ENCODE peak calls at places on chromosome 2, in ten cellular contexts. Z is ELF-1; N is heart right ventricle; B is NCI-H510A; F is T-helper 2 cell; L is Caki2; D is GM23248; G is activated CD8-positive, alpha-beta memory T cell treated with anti-CD3 and anti-CD28 coated beads, Interleukin-2, amount 50 U/mL, for 4 hours; W is HCT116; X is T-helper 9 cell. O is an unnamed sample.

GRCh38 chr2:54666131-54666637 is 57.3 kb upstream of the EML6 start:
- DNase-seq in Z (no peak), N (no peak), B (no peak), F (no peak), L (no peak), D (peak; percentile 90), G (no peak), W (no peak), X (no peak), O (no peak)

GRCh38 chr2:217643814-217644301 is 358.9 kb downstream of the TNS1 start:
- DNase-seq in Z (peak; percentile 59), N (no peak), B (no peak), F (no peak), L (no peak), D (no peak), G (no peak), W (no peak), X (no peak), O (no peak)

GRCh38 chr2:120177011-120177621 is 46.1 kb downstream of the TMEM185B start:
- DNase-seq in Z (no peak), N (peak; percentile 35), B (no peak), F (peak; percentile 54), L (no peak), D (no peak), G (peak; percentile 77), W (no peak), X (peak; percentile 61), O (no peak)

GRCh38 chr2:200479617-200480292 is 30.1 kb downstream of the KCTD18 start:
- DNase-seq in Z (no peak), N (no peak), B (no peak), F (no peak), L (no peak), D (peak; percentile 85), G (no peak), W (no peak), X (no peak), O (peak; percentile 41)

GRCh38 chr2:233912799-233913423 is 4.3 kb upstream of the TRPM8 start:
- DNase-seq in Z (peak; percentile 70), N (peak; percentile 17), B (no peak), F (no peak), L (peak; percentile 14), D (peak; percentile 51), G (no peak), W (no peak), X (no peak), O (peak; percentile 32)

GRCh38 chr2:53568463-53568862 is 199.1 kb upstream of the CHAC2 start:
- DNase-seq in Z (no peak), N (no peak), B (no peak), F (no peak), L (no peak), D (no peak), G (no peak), W (no peak), X (no peak), O (no peak)

GRCh38 chr2:102391530-102391929 is 31.4 kb upstream of the IL18RAP start:
- DNase-seq in Z (no peak), N (no peak), B (no peak), F (no peak), L (no peak), D (no peak), G (no peak), W (no peak), X (no peak), O (no peak)

GRCh38 chr2:202695166-202695565 is 60.4 kb downstream of the FAM117B start:
- DNase-seq in Z (no peak), N (no peak), B (no peak), F (no peak), L (no peak), D (no peak), G (no peak), W (no peak), X (no peak), O (no peak)

GRCh38 chr2:220396287-220396686 is 768.9 kb downstream of the SLC4A3 start:
- DNase-seq in Z (no peak), N (no peak), B (no peak), F (no peak), L (no peak), D (peak; percentile 80), G (no peak), W (no peak), X (no peak), O (no peak)

GRCh38 chr2:109324859-109325258 is 195.9 kb downstream of the SH3RF3 start:
- DNase-seq in Z (no peak), N (peak; percentile 55), B (no peak), F (no peak), L (no peak), D (peak; percentile 98), G (no peak), W (no peak), X (no peak), O (peak; percentile 45)

GRCh38 chr2:172038604-172039003 is 38.9 kb downstream of the METAP1D start:
- DNase-seq in Z (no peak), N (no peak), B (no peak), F (no peak), L (peak; percentile 28), D (peak; percentile 95), G (no peak), W (no peak), X (no peak), O (peak; percentile 13)

GRCh38 chr2:34162236-34162635 is 563.1 kb upstream of the FAM98A start:
- DNase-seq in Z (no peak), N (no peak), B (no peak), F (no peak), L (peak; percentile 73), D (no peak), G (no peak), W (no peak), X (no peak), O (no peak)

GRCh38 chr2:214876815-214877214 is 67.3 kb upstream of the BARD1 start:
- DNase-seq in Z (no peak), N (no peak), B (no peak), F (no peak), L (no peak), D (no peak), G (no peak), W (no peak), X (no peak), O (no peak)

GRCh38 chr2:231717281-231718180 is 9.2 kb downstream of the PTMA start:
- DNase-seq in Z (peak; percentile 93), N (no peak), B (no peak), F (no peak), L (peak; percentile 45), D (peak; percentile 73), G (no peak), W (peak; percentile 64), X (no peak), O (no peak)

GRCh38 chr2:177633910-177634294 is 241.3 kb downstream of the AGPS start:
- DNase-seq in Z (no peak), N (no peak), B (no peak), F (no peak), L (no peak), D (peak; percentile 7), G (no peak), W (no peak), X (no peak), O (no peak)

GRCh38 chr2:148122788-148123187 is 101.9 kb downstream of the MBD5 start:
- DNase-seq in Z (no peak), N (no peak), B (no peak), F (no peak), L (no peak), D (peak; percentile 87), G (no peak), W (no peak), X (no peak), O (no peak)

GRCh38 chr2:85888020-85888744 is 608 bp downstream of the ST3GAL5 start:
- DNase-seq in Z (peak; percentile 28), N (peak; percentile 28), B (no peak), F (peak; percentile 12), L (no peak), D (peak; percentile 53), G (peak; percentile 45), W (no peak), X (peak; percentile 7), O (no peak)

GRCh38 chr2:186995092-186995491 is 146.1 kb upstream of the ZSWIM2 start:
- DNase-seq in Z (no peak), N (no peak), B (no peak), F (no peak), L (no peak), D (peak; percentile 71), G (no peak), W (no peak), X (no peak), O (no peak)

GRCh38 chr2:167140767-167141166 is 252.5 kb downstream of the XIRP2 start:
- DNase-seq in Z (no peak), N (no peak), B (no peak), F (no peak), L (peak; percentile 92), D (peak; percentile 97), G (no peak), W (peak; percentile 71), X (no peak), O (peak; percentile 23)

GRCh38 chr2:237445611-237446332 is 31.8 kb upstream of the COL6A3 start:
- DNase-seq in Z (peak; percentile 37), N (no peak), B (no peak), F (no peak), L (no peak), D (no peak), G (no peak), W (no peak), X (no peak), O (no peak)

GRCh38 chr2:227720680-227721079 is 2.9 kb upstream of the SLC19A3 start:
- DNase-seq in Z (no peak), N (no peak), B (no peak), F (no peak), L (no peak), D (no peak), G (no peak), W (no peak), X (no peak), O (no peak)

GRCh38 chr2:56014075-56014730 is 90.6 kb upstream of the EFEMP1 start:
- DNase-seq in Z (peak; percentile 15), N (no peak), B (no peak), F (no peak), L (no peak), D (no peak), G (no peak), W (no peak), X (no peak), O (no peak)

O was measured in H54.